ENCODE peak calls at places on chromosomes 16 and 17, in four cellular contexts. One of them, this sample, is unnamed.

GRCh38 chr17:47423406-47424295 is 99.9 kb downstream of the EFCAB13 start:
- DNase-seq in astrocyte of the spinal cord: no peak
- DNase-seq in NCI-H146: no peak
- DNase-seq in KG1: no peak
- DNase-seq in this sample: peak

GRCh38 chr16:84806256-84806889 is 13.4 kb upstream of the CRISPLD2 start:
- DNase-seq in astrocyte of the spinal cord: peak
- DNase-seq in NCI-H146: no peak
- DNase-seq in KG1: peak
- DNase-seq in this sample: peak

GRCh38 chr17:39980402-39981206 is at the start of gene PSMD3:
- DNase-seq in astrocyte of the spinal cord: peak
- DNase-seq in NCI-H146: peak
- DNase-seq in KG1: peak
- DNase-seq in this sample: peak

GRCh38 chr16:30858111-30858495 is 35.8 kb downstream of the BCL7C start:
- DNase-seq in astrocyte of the spinal cord: no peak
- DNase-seq in NCI-H146: no peak
- DNase-seq in KG1: no peak
- DNase-seq in this sample: no peak

GRCh38 chr17:68613739-68614298 is 12.7 kb upstream of the FAM20A start:
- DNase-seq in astrocyte of the spinal cord: peak
- DNase-seq in NCI-H146: peak
- DNase-seq in KG1: peak
- DNase-seq in this sample: peak

GRCh38 chr17:40984226-40984625 is at the start of gene KRT40:
- DNase-seq in astrocyte of the spinal cord: no peak
- DNase-seq in NCI-H146: no peak
- DNase-seq in KG1: no peak
- DNase-seq in this sample: no peak

GRCh38 chr16:82699711-82700495 is 73.1 kb downstream of the CDH13 start:
- DNase-seq in astrocyte of the spinal cord: peak
- DNase-seq in NCI-H146: no peak
- DNase-seq in KG1: no peak
- DNase-seq in this sample: no peak

GRCh38 chr16:76956801-76957200 is 234.2 kb upstream of the MON1B start:
- DNase-seq in astrocyte of the spinal cord: no peak
- DNase-seq in NCI-H146: no peak
- DNase-seq in KG1: no peak
- DNase-seq in this sample: no peak

GRCh38 chr16:4200781-4201137 is 41.1 kb downstream of the SRL start:
- DNase-seq in astrocyte of the spinal cord: peak
- DNase-seq in NCI-H146: no peak
- DNase-seq in KG1: no peak
- DNase-seq in this sample: no peak

GRCh38 chr17:65023791-65024190 is 32.7 kb downstream of the GNA13 start:
- DNase-seq in astrocyte of the spinal cord: no peak
- DNase-seq in NCI-H146: no peak
- DNase-seq in KG1: no peak
- DNase-seq in this sample: no peak

GRCh38 chr17:4986403-4986802 is 1.1 kb downstream of the CAMTA2 start:
- DNase-seq in astrocyte of the spinal cord: no peak
- DNase-seq in NCI-H146: peak
- DNase-seq in KG1: no peak
- DNase-seq in this sample: no peak

GRCh38 chr16:79621027-79621426 is 20.5 kb upstream of the MAF start:
- DNase-seq in astrocyte of the spinal cord: no peak
- DNase-seq in NCI-H146: no peak
- DNase-seq in KG1: no peak
- DNase-seq in this sample: no peak

GRCh38 chr17:74325743-74326379 is at the start of gene KIF19:
- DNase-seq in astrocyte of the spinal cord: no peak
- DNase-seq in NCI-H146: no peak
- DNase-seq in KG1: peak
- DNase-seq in this sample: peak

GRCh38 chr16:69940676-69941075 is 10.5 kb upstream of the CLEC18A start:
- DNase-seq in astrocyte of the spinal cord: no peak
- DNase-seq in NCI-H146: no peak
- DNase-seq in KG1: no peak
- DNase-seq in this sample: no peak

GRCh38 chr16:680625-680945 is 375 bp downstream of the STUB1 start:
- DNase-seq in astrocyte of the spinal cord: no peak
- DNase-seq in NCI-H146: no peak
- DNase-seq in KG1: no peak
- DNase-seq in this sample: no peak

GRCh38 chr16:70572050-70572925 is 48.7 kb downstream of the SF3B3 start:
- DNase-seq in astrocyte of the spinal cord: peak
- DNase-seq in NCI-H146: no peak
- DNase-seq in KG1: no peak
- DNase-seq in this sample: no peak

GRCh38 chr17:8643855-8644506 is 13.5 kb upstream of the MYH10 start:
- DNase-seq in astrocyte of the spinal cord: no peak
- DNase-seq in NCI-H146: no peak
- DNase-seq in KG1: no peak
- DNase-seq in this sample: no peak

GRCh38 chr16:67296422-67296821 is 17.1 kb downstream of the PLEKHG4 start:
- DNase-seq in astrocyte of the spinal cord: peak
- DNase-seq in NCI-H146: no peak
- DNase-seq in KG1: no peak
- DNase-seq in this sample: no peak

GRCh38 chr16:732936-733335 is 6.0 kb downstream of the HAGHL start:
- DNase-seq in astrocyte of the spinal cord: no peak
- DNase-seq in NCI-H146: no peak
- DNase-seq in KG1: no peak
- DNase-seq in this sample: no peak

GRCh38 chr16:27179500-27180072 is 23.7 kb upstream of the KDM8 start:
- DNase-seq in astrocyte of the spinal cord: peak
- DNase-seq in NCI-H146: peak
- DNase-seq in KG1: no peak
- DNase-seq in this sample: peak

GRCh38 chr16:87538594-87538993 is 45.8 kb upstream of the ZCCHC14 start:
- DNase-seq in astrocyte of the spinal cord: peak
- DNase-seq in NCI-H146: no peak
- DNase-seq in KG1: no peak
- DNase-seq in this sample: no peak

GRCh38 chr17:56929362-56929969 is 15.6 kb upstream of the TRIM25 start:
- DNase-seq in astrocyte of the spinal cord: peak
- DNase-seq in NCI-H146: no peak
- DNase-seq in KG1: no peak
- DNase-seq in this sample: no peak

This sample was measured in SK-N-SH.